ENCODE peak calls at places on chromosomes 2 and 18, in four cellular contexts. S, D, V and H are unnamed samples.

GRCh38 chr2:72932045-72932444 is 14.7 kb downstream of the EMX1 start:
- DNase-seq in S (no peak), D (no peak), V (no peak), H (no peak)

GRCh38 chr2:219082332-219082958 is 21.7 kb upstream of the IHH start:
- DNase-seq in S (no peak), D (no peak), V (no peak), H (no peak)

GRCh38 chr2:239298126-239298804 is 102.6 kb downstream of the HDAC4 start:
- DNase-seq in S (no peak), D (no peak), V (no peak), H (no peak)

GRCh38 chr2:159738509-159739390 is 26.4 kb downstream of the MARCHF7 start:
- DNase-seq in S (no peak), D (no peak), V (no peak), H (no peak)

GRCh38 chr2:114464961-114465706 is 22.7 kb downstream of the DPP10 start:
- DNase-seq in S (no peak), D (no peak), V (no peak), H (no peak)

GRCh38 chr2:150178591-150178990 is 308.9 kb downstream of the RND3 start:
- DNase-seq in S (no peak), D (no peak), V (no peak), H (no peak)

GRCh38 chr2:120389036-120389391 is 43.1 kb downstream of the INHBB start:
- DNase-seq in S (no peak), D (no peak), V (no peak), H (no peak)

GRCh38 chr18:6976935-6977334 is 140.7 kb downstream of the LAMA1 start:
- DNase-seq in S (no peak), D (no peak), V (no peak), H (no peak)

GRCh38 chr2:120613742-120614481 is 121.8 kb upstream of the GLI2 start:
- DNase-seq in S (no peak), D (no peak), V (no peak), H (no peak)

GRCh38 chr2:234003972-234004617 is 46.4 kb upstream of the SPP2 start:
- DNase-seq in S (no peak), D (peak; percentile 6), V (no peak), H (no peak)

GRCh38 chr2:237322564-237322963 is 91.4 kb downstream of the COL6A3 start:
- DNase-seq in S (no peak), D (no peak), V (no peak), H (no peak)

GRCh38 chr18:36496022-36496421 is 198.5 kb downstream of the FHOD3 start:
- DNase-seq in S (no peak), D (no peak), V (no peak), H (no peak)

GRCh38 chr2:76330865-76331264 is 620.1 kb upstream of the GCFC2 start:
- DNase-seq in S (no peak), D (no peak), V (no peak), H (no peak)

GRCh38 chr2:11357428-11357972 is 13.1 kb upstream of the ROCK2 start:
- DNase-seq in S (no peak), D (no peak), V (no peak), H (no peak)

GRCh38 chr2:216787851-216788250 is 72.0 kb downstream of the TNP1 start:
- DNase-seq in S (no peak), D (peak; percentile 27), V (no peak), H (no peak)

GRCh38 chr2:149972039-149972438 is 384.5 kb upstream of the MMADHC start:
- DNase-seq in S (peak; percentile 80), D (no peak), V (no peak), H (no peak)

GRCh38 chr18:22705328-22705727 is 227.8 kb upstream of the RBBP8 start:
- DNase-seq in S (no peak), D (no peak), V (no peak), H (no peak)

GRCh38 chr2:207925601-207926000 is 99.7 kb downstream of the PLEKHM3 start:
- DNase-seq in S (no peak), D (no peak), V (no peak), H (no peak)

GRCh38 chr2:196718796-196719564 is 79.5 kb downstream of the CCDC150 start:
- DNase-seq in S (no peak), D (no peak), V (no peak), H (no peak)